ENCODE peak calls at places on chromosome 2, in ten cellular contexts. H is activated effector memory CD4-positive, alpha-beta T cell treated with Interleukin-2 at 50 U/mL for 16 hours; V is NCI-H345; P is HTR-8/SVneo; S is GM23338; T is cerebellar cortex; W is neural progenitor cell; C is stimulated activated CD4-positive, alpha-beta T cell treated with anti-CD3 and anti-CD28 coated beads, Interleukin-15, amount 100 ng/mL, for 24 hours; O is nephron progenitor cell; I is adipocyte. Z is an unnamed sample.

GRCh38 chr2:217622664-217623063 is 380.1 kb downstream of the TNS1 start:
- DNase-seq in H (no peak), W (peak; percentile 84), O (no peak), C (no peak), V (no peak), S (no peak), P (no peak), T (no peak), I (no peak), Z (no peak)

GRCh38 chr2:26952374-26952773 is 18.1 kb upstream of the MAPRE3 start:
- DNase-seq in W (no peak), O (no peak), H (no peak), I (no peak), S (peak; percentile 13), P (no peak), T (no peak), V (no peak), C (no peak), Z (no peak)

GRCh38 chr2:24047703-24048033 is 477 bp upstream of the WDCP start:
- DNase-seq in S (peak; percentile 40), T (no peak), P (no peak), H (no peak), C (no peak), W (no peak), I (no peak), V (no peak), O (no peak), Z (no peak)

GRCh38 chr2:234147335-234147861 is 96.9 kb downstream of the SPP2 start:
- DNase-seq in P (no peak), W (no peak), C (no peak), T (no peak), S (no peak), O (no peak), I (no peak), V (no peak), H (no peak), Z (no peak)

GRCh38 chr2:233803994-233804393 is 25.9 kb downstream of the MROH2A start:
- DNase-seq in P (no peak), W (no peak), I (no peak), O (no peak), H (no peak), T (no peak), V (no peak), S (no peak), C (no peak), Z (no peak)

GRCh38 chr2:178449700-178450573 is 1.0 kb downstream of the PRKRA start:
- DNase-seq in H (no peak), T (no peak), O (no peak), C (no peak), I (peak; percentile 30), S (no peak), P (no peak), V (no peak), W (peak; percentile 21), Z (peak; percentile 14)

GRCh38 chr2:20526666-20527065 is 79.8 kb downstream of the RHOB start:
- DNase-seq in V (peak; percentile 85), I (no peak), T (no peak), H (no peak), P (no peak), W (no peak), O (no peak), C (no peak), S (no peak), Z (no peak)

GRCh38 chr2:220460257-220460985 is 833.0 kb downstream of the SLC4A3 start:
- DNase-seq in P (peak; percentile 4), C (no peak), I (no peak), O (no peak), H (no peak), V (no peak), W (peak; percentile 21), T (no peak), S (peak; percentile 59), Z (no peak)

GRCh38 chr2:65329551-65329950 is 101.9 kb downstream of the ACTR2 start:
- DNase-seq in H (no peak), W (no peak), S (peak; percentile 18), P (no peak), V (peak; percentile 36), C (no peak), O (no peak), I (no peak), T (no peak), Z (no peak)

GRCh38 chr2:126543081-126543480 is 112.9 kb upstream of the GYPC start:
- DNase-seq in W (no peak), O (no peak), I (no peak), P (no peak), C (no peak), H (no peak), S (peak; percentile 27), V (no peak), T (no peak), Z (no peak)

GRCh38 chr2:42848270-42848669 is 55.9 kb upstream of the HAAO start:
- DNase-seq in O (no peak), S (no peak), P (no peak), V (no peak), H (no peak), W (no peak), C (no peak), I (peak; percentile 41), T (no peak), Z (no peak)

GRCh38 chr2:98454500-98455235 is 10.0 kb downstream of the INPP4A start:
- DNase-seq in V (no peak), I (no peak), C (no peak), H (no peak), S (peak; percentile 36), T (no peak), O (no peak), W (no peak), P (peak; percentile 73), Z (no peak)

GRCh38 chr2:32418777-32419176 is 62.0 kb downstream of the BIRC6 start:
- DNase-seq in I (peak; percentile 23), H (no peak), S (no peak), C (no peak), T (no peak), V (no peak), O (no peak), W (no peak), P (no peak), Z (peak; percentile 18)

GRCh38 chr2:37244017-37244416 is 12.6 kb downstream of the NDUFAF7 start:
- DNase-seq in H (no peak), I (no peak), W (no peak), P (no peak), V (no peak), C (no peak), O (no peak), S (no peak), T (no peak), Z (no peak)

GRCh38 chr2:134527398-134527797 is 191.4 kb downstream of the TMEM163 start:
- DNase-seq in H (no peak), V (no peak), P (no peak), I (no peak), C (no peak), W (no peak), T (no peak), O (no peak), S (no peak), Z (peak; percentile 31)

Z was measured in hepatic stellate cell.